ENCODE peak calls at places on chromosomes 3 and 15, in eight cellular contexts. One of them, this sample, is unnamed.

GRCh38 chr3:48845170-48845569 is 2.5 kb downstream of the PRKAR2A start:
- DNase-seq in activated B cell treated with CpG ODN at 0.5 μM for 24 hours: no peak
- DNase-seq in uterus: no peak
- DNase-seq in brain microvascular endothelial cell: no peak
- DNase-seq in astrocyte of the spinal cord: no peak
- DNase-seq in breast epithelium: no peak
- DNase-seq in WTC11: no peak
- DNase-seq in glutamatergic neuron: no peak
- DNase-seq in this sample: no peak

GRCh38 chr15:37372064-37372463 is 271.7 kb upstream of the MEIS2 start:
- DNase-seq in WTC11: no peak
- DNase-seq in astrocyte of the spinal cord: no peak
- DNase-seq in uterus: no peak
- DNase-seq in glutamatergic neuron: no peak
- DNase-seq in brain microvascular endothelial cell: no peak
- DNase-seq in breast epithelium: no peak
- DNase-seq in activated B cell treated with CpG ODN at 0.5 μM for 24 hours: no peak
- DNase-seq in this sample: no peak

GRCh38 chr15:52144656-52145055 is 32.1 kb upstream of the BCL2L10 start:
- DNase-seq in breast epithelium: no peak
- DNase-seq in brain microvascular endothelial cell: peak; percentile 57
- DNase-seq in glutamatergic neuron: no peak
- DNase-seq in WTC11: no peak
- DNase-seq in activated B cell treated with CpG ODN at 0.5 μM for 24 hours: no peak
- DNase-seq in astrocyte of the spinal cord: peak; percentile 71
- DNase-seq in uterus: no peak
- DNase-seq in this sample: peak; percentile 55

GRCh38 chr15:73832657-73833056 is 40.7 kb upstream of the TBC1D21 start:
- DNase-seq in brain microvascular endothelial cell: no peak
- DNase-seq in breast epithelium: no peak
- DNase-seq in astrocyte of the spinal cord: no peak
- DNase-seq in WTC11: peak; percentile 19
- DNase-seq in activated B cell treated with CpG ODN at 0.5 μM for 24 hours: no peak
- DNase-seq in uterus: no peak
- DNase-seq in glutamatergic neuron: no peak
- DNase-seq in this sample: no peak

GRCh38 chr3:31291818-31292217 is 240.9 kb upstream of the STT3B start:
- DNase-seq in uterus: no peak
- DNase-seq in breast epithelium: no peak
- DNase-seq in brain microvascular endothelial cell: no peak
- DNase-seq in WTC11: no peak
- DNase-seq in activated B cell treated with CpG ODN at 0.5 μM for 24 hours: no peak
- DNase-seq in glutamatergic neuron: no peak
- DNase-seq in astrocyte of the spinal cord: no peak
- DNase-seq in this sample: no peak

GRCh38 chr15:40925495-40925862 is 3.7 kb upstream of the DLL4 start:
- DNase-seq in glutamatergic neuron: peak; percentile 87
- DNase-seq in activated B cell treated with CpG ODN at 0.5 μM for 24 hours: no peak
- DNase-seq in brain microvascular endothelial cell: no peak
- DNase-seq in uterus: no peak
- DNase-seq in WTC11: no peak
- DNase-seq in breast epithelium: no peak
- DNase-seq in astrocyte of the spinal cord: no peak
- DNase-seq in this sample: no peak

GRCh38 chr3:33218072-33218445 is 551 bp downstream of the SUSD5 start:
- DNase-seq in breast epithelium: no peak
- DNase-seq in WTC11: no peak
- DNase-seq in brain microvascular endothelial cell: peak; percentile 10
- DNase-seq in astrocyte of the spinal cord: peak; percentile 52
- DNase-seq in glutamatergic neuron: no peak
- DNase-seq in uterus: no peak
- DNase-seq in activated B cell treated with CpG ODN at 0.5 μM for 24 hours: no peak
- DNase-seq in this sample: no peak

GRCh38 chr3:52682016-52682415 is 3.7 kb downstream of the PBRM1 start:
- DNase-seq in glutamatergic neuron: no peak
- DNase-seq in activated B cell treated with CpG ODN at 0.5 μM for 24 hours: no peak
- DNase-seq in astrocyte of the spinal cord: peak; percentile 76
- DNase-seq in uterus: peak; percentile 39
- DNase-seq in brain microvascular endothelial cell: peak; percentile 74
- DNase-seq in WTC11: no peak
- DNase-seq in breast epithelium: no peak
- DNase-seq in this sample: peak; percentile 59

DNA sequence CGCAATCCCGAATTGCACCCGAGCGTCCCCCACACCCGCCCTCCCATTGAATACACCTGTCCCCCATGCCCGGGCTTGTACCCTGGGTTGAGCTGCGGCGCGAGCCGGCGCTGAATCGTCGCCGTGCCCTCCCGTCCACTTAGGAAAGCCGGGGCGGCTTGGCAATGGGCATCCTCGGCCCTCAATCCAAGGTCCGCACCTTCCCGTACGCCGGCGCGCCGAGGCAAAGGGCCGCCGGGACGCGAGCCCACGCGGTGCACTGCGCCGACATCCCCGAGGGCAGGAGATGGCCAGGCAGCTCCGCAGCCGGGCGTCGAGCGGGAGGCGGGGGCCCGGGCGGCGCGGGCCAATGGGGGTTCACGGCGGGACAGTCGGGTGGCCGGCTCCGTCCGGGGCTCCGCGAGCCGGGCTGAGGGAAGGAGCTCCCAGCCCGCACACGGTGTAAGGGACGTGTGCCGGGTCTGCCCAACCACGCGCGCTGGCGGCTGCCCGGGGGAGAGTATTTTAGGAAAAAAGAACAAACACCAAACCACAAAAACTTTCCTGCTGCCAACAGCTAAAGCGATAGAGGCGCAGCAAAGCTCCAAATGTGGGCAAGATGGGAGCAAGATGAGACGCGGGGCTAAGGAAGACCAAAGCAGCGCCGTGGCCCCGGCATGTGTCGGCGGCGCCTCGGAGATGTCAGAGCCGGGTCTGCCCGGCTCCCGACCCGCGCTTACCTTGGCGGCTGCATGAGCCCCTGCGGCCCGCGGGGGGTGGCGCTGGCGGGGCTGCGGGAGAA is 621 bp downstream of the RGMA start:
- DNase-seq in breast epithelium: no peak
- DNase-seq in WTC11: peak; percentile 58
- DNase-seq in brain microvascular endothelial cell: no peak
- DNase-seq in uterus: no peak
- DNase-seq in activated B cell treated with CpG ODN at 0.5 μM for 24 hours: no peak
- DNase-seq in glutamatergic neuron: peak; percentile 59
- DNase-seq in astrocyte of the spinal cord: no peak
- DNase-seq in this sample: no peak
- TF ChIP-seq CTCF in breast epithelium: no peak
- TF ChIP-seq CTCF in WTC11: no peak
- TF ChIP-seq CTCF in brain microvascular endothelial cell: no peak
- TF ChIP-seq CTCF in uterus: no peak
- TF ChIP-seq CTCF in activated B cell treated with CpG ODN at 0.5 μM for 24 hours: no peak
- TF ChIP-seq CTCF in glutamatergic neuron: peak; percentile 66
- TF ChIP-seq CTCF in astrocyte of the spinal cord: no peak
- TF ChIP-seq CTCF in this sample: peak; percentile 71

GRCh38 chr3:64223809-64224570 is 1.3 kb downstream of the PRICKLE2 start:
- DNase-seq in WTC11: no peak
- DNase-seq in activated B cell treated with CpG ODN at 0.5 μM for 24 hours: no peak
- DNase-seq in astrocyte of the spinal cord: peak; percentile 41
- DNase-seq in glutamatergic neuron: no peak
- DNase-seq in uterus: peak; percentile 44
- DNase-seq in breast epithelium: no peak
- DNase-seq in brain microvascular endothelial cell: peak; percentile 52
- DNase-seq in this sample: peak; percentile 59
- TF ChIP-seq CTCF in WTC11: no peak
- TF ChIP-seq CTCF in activated B cell treated with CpG ODN at 0.5 μM for 24 hours: no peak
- TF ChIP-seq CTCF in astrocyte of the spinal cord: no peak
- TF ChIP-seq CTCF in glutamatergic neuron: no peak
- TF ChIP-seq CTCF in uterus: peak; percentile 23
- TF ChIP-seq CTCF in breast epithelium: no peak
- TF ChIP-seq CTCF in brain microvascular endothelial cell: peak; percentile 35
- TF ChIP-seq CTCF in this sample: peak; percentile 38

GRCh38 chr3:128011140-128011539 is 41.1 kb upstream of the SEC61A1 start:
- DNase-seq in activated B cell treated with CpG ODN at 0.5 μM for 24 hours: no peak
- DNase-seq in WTC11: peak; percentile 90
- DNase-seq in breast epithelium: peak; percentile 30
- DNase-seq in glutamatergic neuron: peak; percentile 68
- DNase-seq in brain microvascular endothelial cell: peak; percentile 22
- DNase-seq in uterus: no peak
- DNase-seq in astrocyte of the spinal cord: peak; percentile 15
- DNase-seq in this sample: no peak
- TF ChIP-seq CTCF in activated B cell treated with CpG ODN at 0.5 μM for 24 hours: no peak
- TF ChIP-seq CTCF in WTC11: no peak
- TF ChIP-seq CTCF in breast epithelium: no peak
- TF ChIP-seq CTCF in glutamatergic neuron: no peak
- TF ChIP-seq CTCF in brain microvascular endothelial cell: peak; percentile 77
- TF ChIP-seq CTCF in uterus: no peak
- TF ChIP-seq CTCF in astrocyte of the spinal cord: peak; percentile 63
- TF ChIP-seq CTCF in this sample: peak; percentile 57

GRCh38 chr15:89498574-89498906 is 2.2 kb upstream of the RHCG start:
- DNase-seq in brain microvascular endothelial cell: no peak
- DNase-seq in astrocyte of the spinal cord: no peak
- DNase-seq in activated B cell treated with CpG ODN at 0.5 μM for 24 hours: no peak
- DNase-seq in uterus: no peak
- DNase-seq in glutamatergic neuron: no peak
- DNase-seq in WTC11: no peak
- DNase-seq in breast epithelium: no peak
- DNase-seq in this sample: no peak

GRCh38 chr15:89494006-89494405 is 2.4 kb downstream of the RHCG start:
- DNase-seq in uterus: no peak
- DNase-seq in glutamatergic neuron: no peak
- DNase-seq in activated B cell treated with CpG ODN at 0.5 μM for 24 hours: no peak
- DNase-seq in astrocyte of the spinal cord: no peak
- DNase-seq in WTC11: no peak
- DNase-seq in brain microvascular endothelial cell: no peak
- DNase-seq in breast epithelium: no peak
- DNase-seq in this sample: no peak

GRCh38 chr15:89495638-89496145 is 691 bp downstream of the RHCG start:
- DNase-seq in activated B cell treated with CpG ODN at 0.5 μM for 24 hours: no peak
- DNase-seq in WTC11: no peak
- DNase-seq in brain microvascular endothelial cell: no peak
- DNase-seq in glutamatergic neuron: no peak
- DNase-seq in breast epithelium: no peak
- DNase-seq in astrocyte of the spinal cord: no peak
- DNase-seq in uterus: no peak
- DNase-seq in this sample: no peak

GRCh38 chr15:89494941-89495637 is 1.3 kb downstream of the RHCG start:
- DNase-seq in glutamatergic neuron: peak; percentile 53
- DNase-seq in WTC11: peak; percentile 66
- DNase-seq in activated B cell treated with CpG ODN at 0.5 μM for 24 hours: no peak
- DNase-seq in uterus: no peak
- DNase-seq in astrocyte of the spinal cord: no peak
- DNase-seq in breast epithelium: no peak
- DNase-seq in brain microvascular endothelial cell: no peak
- DNase-seq in this sample: no peak

GRCh38 chr15:89496155-89497098 is at the start of gene RHCG:
- DNase-seq in WTC11: peak; percentile 84
- DNase-seq in activated B cell treated with CpG ODN at 0.5 μM for 24 hours: no peak
- DNase-seq in astrocyte of the spinal cord: no peak
- DNase-seq in uterus: no peak
- DNase-seq in brain microvascular endothelial cell: peak; percentile 41
- DNase-seq in breast epithelium: no peak
- DNase-seq in glutamatergic neuron: peak; percentile 59
- DNase-seq in this sample: no peak
- TF ChIP-seq CTCF in WTC11: no peak
- TF ChIP-seq CTCF in activated B cell treated with CpG ODN at 0.5 μM for 24 hours: no peak
- TF ChIP-seq CTCF in astrocyte of the spinal cord: peak; percentile 41
- TF ChIP-seq CTCF in uterus: no peak
- TF ChIP-seq CTCF in brain microvascular endothelial cell: peak; percentile 68
- TF ChIP-seq CTCF in breast epithelium: no peak
- TF ChIP-seq CTCF in glutamatergic neuron: peak; percentile 43
- TF ChIP-seq CTCF in this sample: peak; percentile 50

GRCh38 chr3:177307391-177307790 is 110.1 kb upstream of the TBL1XR1 start:
- DNase-seq in breast epithelium: no peak
- DNase-seq in activated B cell treated with CpG ODN at 0.5 μM for 24 hours: no peak
- DNase-seq in uterus: no peak
- DNase-seq in brain microvascular endothelial cell: no peak
- DNase-seq in WTC11: no peak
- DNase-seq in glutamatergic neuron: no peak
- DNase-seq in astrocyte of the spinal cord: no peak
- DNase-seq in this sample: no peak
- TF ChIP-seq CTCF in breast epithelium: no peak
- TF ChIP-seq CTCF in activated B cell treated with CpG ODN at 0.5 μM for 24 hours: no peak
- TF ChIP-seq CTCF in uterus: no peak
- TF ChIP-seq CTCF in brain microvascular endothelial cell: no peak
- TF ChIP-seq CTCF in WTC11: no peak
- TF ChIP-seq CTCF in glutamatergic neuron: no peak
- TF ChIP-seq CTCF in astrocyte of the spinal cord: no peak
- TF ChIP-seq CTCF in this sample: no peak

GRCh38 chr3:117553461-117553860 is 843.9 kb downstream of the TUSC7 start:
- DNase-seq in glutamatergic neuron: no peak
- DNase-seq in breast epithelium: no peak
- DNase-seq in astrocyte of the spinal cord: peak; percentile 13
- DNase-seq in activated B cell treated with CpG ODN at 0.5 μM for 24 hours: no peak
- DNase-seq in uterus: no peak
- DNase-seq in brain microvascular endothelial cell: peak; percentile 13
- DNase-seq in WTC11: no peak
- DNase-seq in this sample: peak; percentile 6

GRCh38 chr3:117545484-117545883 is 835.9 kb downstream of the TUSC7 start:
- DNase-seq in brain microvascular endothelial cell: no peak
- DNase-seq in WTC11: no peak
- DNase-seq in astrocyte of the spinal cord: no peak
- DNase-seq in glutamatergic neuron: no peak
- DNase-seq in breast epithelium: no peak
- DNase-seq in uterus: no peak
- DNase-seq in activated B cell treated with CpG ODN at 0.5 μM for 24 hours: no peak
- DNase-seq in this sample: no peak

GRCh38 chr3:117548600-117548999 is 839.0 kb downstream of the TUSC7 start:
- DNase-seq in astrocyte of the spinal cord: no peak
- DNase-seq in WTC11: no peak
- DNase-seq in activated B cell treated with CpG ODN at 0.5 μM for 24 hours: no peak
- DNase-seq in brain microvascular endothelial cell: no peak
- DNase-seq in uterus: no peak
- DNase-seq in glutamatergic neuron: no peak
- DNase-seq in breast epithelium: no peak
- DNase-seq in this sample: no peak

GRCh38 chr3:117547956-117548550 is 838.5 kb downstream of the TUSC7 start:
- DNase-seq in activated B cell treated with CpG ODN at 0.5 μM for 24 hours: no peak
- DNase-seq in astrocyte of the spinal cord: peak; percentile 56
- DNase-seq in WTC11: no peak
- DNase-seq in glutamatergic neuron: no peak
- DNase-seq in brain microvascular endothelial cell: peak; percentile 34
- DNase-seq in uterus: no peak
- DNase-seq in breast epithelium: no peak
- DNase-seq in this sample: peak; percentile 22

DNA sequence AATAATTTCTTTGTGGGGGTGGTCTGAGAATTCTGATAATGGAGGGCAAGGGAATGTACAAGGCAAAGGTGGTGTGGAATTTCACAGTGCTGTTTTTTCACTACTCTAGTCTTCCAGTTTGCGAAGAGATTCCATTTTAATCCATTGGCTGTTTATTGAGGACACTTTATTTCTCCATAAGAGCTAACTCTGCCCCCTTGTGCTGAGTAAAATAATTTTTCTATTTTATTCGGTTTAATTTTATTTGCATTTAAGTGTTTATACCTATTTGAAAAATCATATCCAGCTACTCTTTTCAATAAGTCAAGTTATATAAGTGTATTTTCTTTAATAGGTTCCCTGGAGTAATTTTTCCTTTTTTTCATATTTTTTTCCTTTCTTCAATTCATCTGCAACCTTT is 840.1 kb downstream of the TUSC7 start:
- DNase-seq in activated B cell treated with CpG ODN at 0.5 μM for 24 hours: no peak
- DNase-seq in WTC11: no peak
- DNase-seq in uterus: no peak
- DNase-seq in brain microvascular endothelial cell: no peak
- DNase-seq in glutamatergic neuron: no peak
- DNase-seq in breast epithelium: no peak
- DNase-seq in astrocyte of the spinal cord: no peak
- DNase-seq in this sample: no peak
- TF ChIP-seq CTCF in activated B cell treated with CpG ODN at 0.5 μM for 24 hours: no peak
- TF ChIP-seq CTCF in WTC11: no peak
- TF ChIP-seq CTCF in uterus: no peak
- TF ChIP-seq CTCF in brain microvascular endothelial cell: peak; percentile 6
- TF ChIP-seq CTCF in glutamatergic neuron: no peak
- TF ChIP-seq CTCF in breast epithelium: no peak
- TF ChIP-seq CTCF in astrocyte of the spinal cord: peak; percentile 16
- TF ChIP-seq CTCF in this sample: peak; percentile 30

This sample was measured in HFFc6.